ENCODE peak calls at places on chromosomes 5 and 9, in eight cellular contexts. One of them, this sample, is unnamed.
A peak's percentile ranks its signal among the peaks of the same experiment; 100 is the strongest.

GRCh38 chr9:34540826-34541225 is 18.0 kb upstream of the ENHO start:
- DNase-seq in neural crest cell: no peak
- DNase-seq in IMR-90: peak; percentile 64
- DNase-seq in NCI-H1105: no peak
- DNase-seq in Right ventricle myocardium superior: no peak
- DNase-seq in nucleus accumbens: no peak
- DNase-seq in endothelial cell: no peak
- DNase-seq in H1: peak; percentile 24
- DNase-seq in this sample: no peak

GRCh38 chr9:36164989-36165388 is 4.2 kb upstream of the CCIN start:
- DNase-seq in neural crest cell: no peak
- DNase-seq in IMR-90: no peak
- DNase-seq in NCI-H1105: no peak
- DNase-seq in Right ventricle myocardium superior: no peak
- DNase-seq in nucleus accumbens: no peak
- DNase-seq in endothelial cell: no peak
- DNase-seq in H1: no peak
- DNase-seq in this sample: no peak

GRCh38 chr9:123434619-123435240 is 78.7 kb downstream of the CRB2 start:
- DNase-seq in neural crest cell: no peak
- DNase-seq in IMR-90: no peak
- DNase-seq in NCI-H1105: no peak
- DNase-seq in Right ventricle myocardium superior: no peak
- DNase-seq in nucleus accumbens: no peak
- DNase-seq in endothelial cell: peak; percentile 38
- DNase-seq in H1: peak; percentile 67
- DNase-seq in this sample: no peak

GRCh38 chr5:59317023-59317771 is 576.3 kb downstream of the PDE4D start:
- DNase-seq in neural crest cell: peak; percentile 9
- DNase-seq in IMR-90: peak; percentile 23
- DNase-seq in NCI-H1105: no peak
- DNase-seq in Right ventricle myocardium superior: no peak
- DNase-seq in nucleus accumbens: no peak
- DNase-seq in endothelial cell: no peak
- DNase-seq in H1: no peak
- DNase-seq in this sample: no peak

GRCh38 chr5:170741801-170742200 is 41.7 kb upstream of the GABRP start:
- DNase-seq in neural crest cell: no peak
- DNase-seq in IMR-90: no peak
- DNase-seq in NCI-H1105: no peak
- DNase-seq in Right ventricle myocardium superior: no peak
- DNase-seq in nucleus accumbens: no peak
- DNase-seq in endothelial cell: no peak
- DNase-seq in H1: peak; percentile 42
- DNase-seq in this sample: no peak

GRCh38 chr5:91339053-91339710 is 43.9 kb downstream of the ARRDC3 start:
- DNase-seq in neural crest cell: no peak
- DNase-seq in IMR-90: peak; percentile 22
- DNase-seq in NCI-H1105: no peak
- DNase-seq in Right ventricle myocardium superior: no peak
- DNase-seq in nucleus accumbens: no peak
- DNase-seq in endothelial cell: no peak
- DNase-seq in H1: no peak
- DNase-seq in this sample: no peak

GRCh38 chr9:78121488-78121887 is 89.9 kb upstream of the GNAQ start:
- DNase-seq in neural crest cell: peak; percentile 67
- DNase-seq in IMR-90: peak; percentile 58
- DNase-seq in NCI-H1105: peak; percentile 26
- DNase-seq in Right ventricle myocardium superior: peak; percentile 76
- DNase-seq in nucleus accumbens: peak; percentile 34
- DNase-seq in endothelial cell: peak; percentile 74
- DNase-seq in H1: peak; percentile 83
- DNase-seq in this sample: no peak

GRCh38 chr9:118094387-118094786 is 390.2 kb downstream of the TLR4 start:
- DNase-seq in neural crest cell: no peak
- DNase-seq in IMR-90: no peak
- DNase-seq in NCI-H1105: no peak
- DNase-seq in Right ventricle myocardium superior: no peak
- DNase-seq in nucleus accumbens: no peak
- DNase-seq in endothelial cell: no peak
- DNase-seq in H1: no peak
- DNase-seq in this sample: no peak

GRCh38 chr9:135012166-135012565 is 75.3 kb upstream of the OLFM1 start:
- DNase-seq in neural crest cell: no peak
- DNase-seq in IMR-90: no peak
- DNase-seq in NCI-H1105: no peak
- DNase-seq in Right ventricle myocardium superior: no peak
- DNase-seq in nucleus accumbens: no peak
- DNase-seq in endothelial cell: no peak
- DNase-seq in H1: no peak
- DNase-seq in this sample: no peak

GRCh38 chr5:59746261-59746765 is 147.2 kb downstream of the PDE4D start:
- DNase-seq in neural crest cell: no peak
- DNase-seq in IMR-90: peak; percentile 6
- DNase-seq in NCI-H1105: no peak
- DNase-seq in Right ventricle myocardium superior: no peak
- DNase-seq in nucleus accumbens: no peak
- DNase-seq in endothelial cell: no peak
- DNase-seq in H1: no peak
- DNase-seq in this sample: no peak

GRCh38 chr5:80246995-80247729 is 8.7 kb downstream of the SERINC5 start:
- DNase-seq in neural crest cell: no peak
- DNase-seq in IMR-90: peak; percentile 91
- DNase-seq in NCI-H1105: no peak
- DNase-seq in Right ventricle myocardium superior: peak; percentile 49
- DNase-seq in nucleus accumbens: no peak
- DNase-seq in endothelial cell: peak; percentile 25
- DNase-seq in H1: no peak
- DNase-seq in this sample: no peak

GRCh38 chr5:159504106-159504856 is 174.0 kb upstream of the IL12B start:
- DNase-seq in neural crest cell: no peak
- DNase-seq in IMR-90: peak; percentile 45
- DNase-seq in NCI-H1105: no peak
- DNase-seq in Right ventricle myocardium superior: no peak
- DNase-seq in nucleus accumbens: no peak
- DNase-seq in endothelial cell: no peak
- DNase-seq in H1: no peak
- DNase-seq in this sample: no peak

GRCh38 chr5:152187668-152188067 is 217.4 kb downstream of the NMUR2 start:
- DNase-seq in neural crest cell: no peak
- DNase-seq in IMR-90: no peak
- DNase-seq in NCI-H1105: no peak
- DNase-seq in Right ventricle myocardium superior: no peak
- DNase-seq in nucleus accumbens: no peak
- DNase-seq in endothelial cell: no peak
- DNase-seq in H1: no peak
- DNase-seq in this sample: no peak